ENCODE peak calls at places on chromosomes 12 and 14, in four cellular contexts. X, A, I and P are unnamed samples.

GRCh38 chr14:72812292-72812851 is 81.5 kb downstream of the DPF3 start:
- DNase-seq in A (peak), X (peak), I (peak), P (no peak)

GRCh38 chr14:29242755-29243340 is 476.3 kb downstream of the FOXG1 start:
- DNase-seq in I (peak), A (no peak), X (no peak), P (no peak)

GRCh38 chr12:84642201-84642600 is 270.4 kb downstream of the SLC6A15 start:
- DNase-seq in I (no peak), A (no peak), X (no peak), P (no peak)

GRCh38 chr12:71780207-71780822 is 25.7 kb downstream of the RAB21 start:
- DNase-seq in X (peak), I (peak), A (peak), P (no peak)

GRCh38 chr14:103542545-103543088 is 13.6 kb downstream of the TRMT61A start:
- DNase-seq in X (peak), I (peak), A (peak), P (no peak)

GRCh38 chr12:64625243-64626077 is 15.2 kb downstream of the RASSF3 start:
- DNase-seq in I (peak), X (no peak), A (no peak), P (peak)

GRCh38 chr14:94940263-94940993 is 170.5 kb upstream of the GSC start:
- DNase-seq in I (no peak), A (no peak), X (no peak), P (no peak)

GRCh38 chr12:71440393-71441349 is 1.1 kb downstream of the LGR5 start:
- DNase-seq in X (peak), A (peak), I (peak), P (no peak)

GRCh38 chr12:5872745-5873144 is 72.3 kb downstream of the ANO2 start:
- DNase-seq in A (no peak), I (peak), X (no peak), P (no peak)

GRCh38 chr12:52956987-52957386 is 8.1 kb downstream of the KRT18 start:
- DNase-seq in X (no peak), I (peak), A (no peak), P (no peak)

GRCh38 chr12:57735198-57735855 is 3.2 kb downstream of the AGAP2 start:
- DNase-seq in A (peak), I (peak), X (no peak), P (no peak)

GRCh38 chr14:75090353-75090752 is 20.9 kb downstream of the ZC2HC1C start:
- DNase-seq in X (no peak), A (no peak), I (no peak), P (no peak)

GRCh38 chr14:56338674-56339073 is 220.5 kb downstream of the PELI2 start:
- DNase-seq in I (peak), A (no peak), X (no peak), P (no peak)

GRCh38 chr14:90397401-90398314 is 829 bp downstream of the CALM1 start:
- DNase-seq in I (peak), X (peak), A (peak), P (no peak)

GRCh38 chr14:71320107-71320733 is 413.0 kb downstream of the PCNX1 start:
- DNase-seq in A (peak), X (peak), I (peak), P (peak)

GRCh38 chr12:109804820-109805761 is 28.1 kb downstream of the TRPV4 start:
- DNase-seq in A (peak), X (peak), I (peak), P (no peak)

GRCh38 chr14:64503434-64504309 is at the start of gene ZBTB25:
- DNase-seq in I (peak), A (peak), X (peak), P (peak)

GRCh38 chr12:58922849-58923248 is 2.5 kb upstream of the LRIG3 start:
- DNase-seq in A (no peak), X (no peak), I (peak), P (no peak)